ENCODE peak calls at places on chromosome 21, in seven cellular contexts. A, R, T, V, M, H and Z are unnamed samples.

GRCh38 chr21:38628426-38628825 is 130.1 kb upstream of the ERG start:
- DNase-seq in R (no peak), A (no peak), T (no peak), V (no peak), M (no peak), H (no peak), Z (no peak)

GRCh38 chr21:46324390-46325072 is 575 bp downstream of the PCNT start:
- DNase-seq in H (peak), V (peak), T (peak), M (peak), A (no peak), R (peak), Z (peak)

GRCh38 chr21:18893411-18893810 is 489.8 kb upstream of the TMPRSS15 start:
- DNase-seq in T (no peak), M (no peak), A (no peak), V (no peak), R (no peak), H (no peak), Z (no peak)

GRCh38 chr21:43361493-43362296 is 65.2 kb downstream of the SIK1 start:
- DNase-seq in V (peak), H (no peak), T (peak), A (no peak), M (no peak), R (peak), Z (no peak)

GRCh38 chr21:17775431-17776126 is 43.6 kb downstream of the C21orf91 start:
- DNase-seq in H (no peak), T (no peak), M (no peak), R (no peak), V (no peak), A (no peak), Z (no peak)

GRCh38 chr21:38479641-38480515 is 18.4 kb downstream of the ERG start:
- DNase-seq in A (no peak), R (no peak), T (peak), V (no peak), H (no peak), M (no peak), Z (no peak)

GRCh38 chr21:46182548-46183336 is 1.5 kb downstream of the SPATC1L start:
- DNase-seq in T (no peak), M (no peak), A (no peak), V (no peak), H (peak), R (no peak), Z (no peak)

GRCh38 chr21:16969636-16970035 is 543.2 kb upstream of the CXADR start:
- DNase-seq in A (no peak), R (no peak), T (no peak), V (no peak), H (no peak), M (no peak), Z (no peak)

GRCh38 chr21:30337644-30338170 is at the start of gene KRTAP27-1:
- DNase-seq in R (no peak), M (no peak), V (no peak), T (peak), A (no peak), H (no peak), Z (no peak)

GRCh38 chr21:45736042-45736704 is 92.6 kb downstream of the PCBP3 start:
- DNase-seq in V (no peak), M (no peak), A (no peak), R (no peak), T (no peak), H (no peak), Z (peak)

GRCh38 chr21:14718957-14719356 is 172.8 kb upstream of the SAMSN1 start:
- DNase-seq in R (no peak), H (no peak), M (no peak), T (no peak), V (no peak), A (no peak), Z (no peak)

GRCh38 chr21:15566692-15567091 is 163.1 kb upstream of the USP25 start:
- DNase-seq in R (no peak), M (no peak), T (no peak), H (no peak), V (no peak), A (no peak), Z (no peak)

DNA sequence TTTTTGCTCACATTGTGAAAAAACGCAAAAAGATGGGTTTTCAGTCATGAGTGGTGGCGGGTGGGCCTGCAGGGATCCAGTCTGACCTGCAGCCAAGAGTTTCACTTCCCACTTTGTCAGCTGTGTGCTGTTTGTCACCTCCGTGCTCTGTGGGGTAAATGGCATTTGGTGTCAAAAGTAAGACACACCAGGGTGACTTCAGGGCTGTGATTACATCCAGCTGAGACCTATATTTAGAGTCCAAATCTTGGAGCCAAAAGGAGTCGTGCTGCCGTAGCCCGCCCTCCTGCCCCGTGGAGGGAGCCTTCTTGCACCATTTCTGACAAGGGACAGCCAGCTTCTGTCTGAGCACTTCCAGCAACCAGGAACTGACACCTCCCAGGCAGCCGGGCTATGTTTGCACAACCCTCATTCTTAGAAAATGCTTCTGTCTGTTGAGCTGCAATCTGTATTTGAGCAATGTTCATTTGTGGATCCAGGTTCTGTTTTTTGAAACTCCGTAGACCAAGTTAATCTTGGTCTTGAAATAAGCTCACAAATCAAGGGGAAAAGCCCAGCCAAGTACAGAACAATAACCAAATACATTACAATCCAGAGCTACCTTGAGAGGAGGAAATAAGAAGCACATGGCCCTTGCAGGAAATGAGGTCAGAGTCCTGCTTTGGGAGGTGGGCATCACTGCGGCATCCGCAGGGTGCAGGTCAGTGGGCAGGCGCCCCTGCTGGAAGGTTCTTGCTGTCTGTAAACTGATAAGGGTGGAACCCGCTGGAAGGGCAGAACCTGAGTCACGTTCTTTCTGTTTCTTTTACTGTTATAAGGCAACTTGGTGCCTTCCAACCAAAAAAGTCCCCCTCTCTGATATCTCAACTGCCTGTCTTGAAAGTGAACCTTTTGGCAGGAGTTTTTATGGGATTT is 14.4 kb downstream of the ABCG1 start:
- DNase-seq in R (no peak), H (peak), A (no peak), V (peak), T (no peak), M (peak), Z (no peak)
- TF ChIP-seq CTCF in R (peak), H (no peak), A (no peak), V (peak), T (no peak), M (no peak), Z (peak)

DNA sequence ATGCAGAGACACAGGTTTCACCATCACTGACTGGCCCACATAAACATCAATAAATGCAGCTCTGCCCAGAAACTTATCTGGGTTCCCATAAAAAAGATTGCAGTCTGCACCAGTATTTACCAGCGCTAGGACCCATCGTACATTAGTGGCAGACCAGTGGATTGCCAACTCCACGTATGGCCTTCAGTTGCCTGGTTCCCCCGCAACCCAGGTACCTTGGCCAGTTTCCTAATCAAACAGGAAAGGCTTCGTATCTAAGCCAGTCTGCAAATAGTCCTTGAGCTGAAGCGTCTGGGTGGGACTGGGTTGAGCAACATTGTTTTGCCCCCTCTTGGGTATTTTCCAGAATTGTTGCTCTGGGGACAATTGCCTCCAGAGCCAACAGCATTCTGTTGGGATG is 1639.3 kb downstream of the MRPL39 start:
- DNase-seq in V (no peak), H (no peak), R (no peak), M (no peak), T (no peak), A (no peak), Z (no peak)
- TF ChIP-seq CTCF in V (no peak), H (no peak), R (no peak), M (no peak), T (no peak), A (no peak), Z (no peak)

DNA sequence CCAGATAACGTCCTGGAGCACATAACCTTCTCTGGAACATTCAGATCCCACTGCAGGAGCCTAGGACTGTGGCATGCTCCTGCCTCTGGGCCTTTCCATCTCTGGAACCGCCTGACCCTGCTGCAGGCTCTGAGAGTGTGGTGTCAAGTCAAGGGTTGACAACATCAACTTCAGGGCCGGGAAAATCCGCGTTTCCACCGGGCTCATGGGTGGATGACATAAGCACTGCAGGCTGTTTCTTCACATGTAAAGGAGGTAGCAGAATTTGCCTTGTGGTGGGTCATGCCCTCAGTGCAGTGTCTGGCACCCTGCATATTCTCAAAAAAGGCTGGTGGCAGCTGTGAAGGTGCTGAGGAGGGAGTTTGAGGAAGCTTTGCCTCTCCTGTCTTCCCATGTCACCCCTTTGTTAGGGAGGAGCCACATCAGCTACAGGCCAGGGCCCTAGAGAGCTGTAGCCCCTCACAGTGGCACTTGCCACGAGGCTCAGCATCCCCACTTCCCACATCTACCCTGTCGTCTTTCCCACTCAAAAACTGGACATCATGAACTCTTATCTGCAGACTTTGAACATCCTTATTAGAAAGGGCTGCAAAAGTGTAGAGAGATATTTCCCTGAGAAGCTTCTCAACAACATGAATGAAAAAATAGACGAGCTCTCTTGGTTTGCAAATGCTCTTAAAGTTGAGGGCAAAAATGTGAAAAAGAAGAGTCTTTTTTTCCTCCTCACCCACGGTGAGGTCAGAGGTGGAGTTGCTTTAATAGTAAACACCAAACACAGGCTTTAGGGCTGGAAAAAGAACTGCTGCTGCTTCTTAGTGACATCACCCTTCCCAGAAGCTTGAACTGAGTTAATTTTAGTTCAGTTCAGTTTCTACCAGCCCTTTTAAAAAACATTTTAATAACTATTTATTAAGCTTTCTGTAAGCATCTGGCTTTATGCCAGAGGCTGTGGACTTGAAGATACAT is 121.3 kb downstream of the HUNK start:
- DNase-seq in T (no peak), V (peak), H (no peak), A (no peak), R (no peak), M (no peak), Z (no peak)
- TF ChIP-seq CTCF in T (no peak), V (no peak), H (no peak), A (no peak), R (no peak), M (no peak), Z (no peak)

GRCh38 chr21:33308586-33309490 is 15.9 kb upstream of the IFNAR1 start:
- DNase-seq in A (no peak), H (no peak), V (peak), R (no peak), M (peak), T (no peak), Z (no peak)
- TF ChIP-seq CTCF in A (no peak), H (peak), V (no peak), R (no peak), M (no peak), T (no peak), Z (no peak)

GRCh38 chr21:20443558-20444155 is 554.6 kb upstream of the NCAM2 start:
- DNase-seq in A (no peak), R (no peak), V (no peak), H (peak), M (no peak), T (no peak), Z (no peak)
- TF ChIP-seq CTCF in A (peak), R (no peak), V (no peak), H (peak), M (no peak), T (no peak), Z (peak)

DNA sequence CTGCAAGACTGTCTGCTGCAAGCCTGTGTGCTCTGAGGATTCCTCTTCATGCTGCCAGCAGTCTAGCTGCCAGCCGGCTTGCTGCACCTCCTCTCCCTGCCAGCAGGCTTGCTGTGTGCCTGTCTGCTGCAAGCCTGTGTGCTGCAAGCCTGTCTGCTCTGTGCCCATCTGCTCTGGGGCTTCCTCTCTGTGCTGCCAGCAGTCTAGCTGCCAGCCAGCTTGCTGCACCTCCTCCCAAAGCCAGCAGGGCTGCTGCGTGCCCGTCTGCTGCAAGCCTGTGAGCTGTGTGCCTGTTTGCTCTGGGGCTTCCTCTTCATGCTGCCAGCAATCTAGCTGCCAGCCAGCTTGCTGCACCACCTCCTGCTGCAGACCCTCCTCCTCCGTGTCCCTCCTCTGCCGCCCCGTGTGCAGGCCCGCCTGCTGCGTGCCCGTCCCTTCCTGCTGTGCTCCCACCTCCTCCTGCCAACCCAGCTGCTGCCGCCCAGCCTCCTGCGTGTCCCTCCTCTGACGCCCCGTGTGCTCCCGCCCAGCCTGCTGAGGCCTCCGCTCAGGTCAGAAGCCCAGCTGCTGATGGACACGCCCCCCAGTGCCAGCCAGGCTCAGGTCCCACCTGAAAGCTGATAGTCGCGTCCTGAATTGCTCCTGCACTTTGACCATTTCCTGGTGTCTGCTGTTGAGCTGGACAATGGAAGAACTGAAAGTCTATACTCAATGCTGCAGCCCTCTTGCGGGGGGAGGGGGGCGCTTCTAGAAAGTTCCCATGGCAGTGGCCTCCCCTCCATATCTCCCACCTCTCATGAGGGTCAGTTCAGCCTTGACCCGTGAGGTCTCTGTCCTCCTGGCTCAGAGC is 1.2 kb downstream of the KRTAP10-4 start:
- DNase-seq in T (no peak), H (no peak), M (peak), R (no peak), V (no peak), A (no peak), Z (no peak)
- TF ChIP-seq CTCF in T (peak), H (no peak), M (no peak), R (no peak), V (no peak), A (no peak), Z (no peak)

GRCh38 chr21:34509151-34509550 is 2.9 kb downstream of the KCNE1 start:
- DNase-seq in M (no peak), R (no peak), V (no peak), H (peak), A (no peak), T (no peak), Z (no peak)

GRCh38 chr21:34513109-34513675 is 1.2 kb upstream of the KCNE1 start:
- DNase-seq in A (no peak), T (no peak), M (no peak), V (no peak), H (no peak), R (no peak), Z (no peak)

GRCh38 chr21:34511787-34512451 is at the start of gene KCNE1:
- DNase-seq in T (no peak), A (no peak), M (peak), V (no peak), H (no peak), R (no peak), Z (no peak)

GRCh38 chr21:34511154-34511553 is 856 bp downstream of the KCNE1 start:
- DNase-seq in R (no peak), V (no peak), T (peak), H (no peak), A (no peak), M (no peak), Z (no peak)

DNA sequence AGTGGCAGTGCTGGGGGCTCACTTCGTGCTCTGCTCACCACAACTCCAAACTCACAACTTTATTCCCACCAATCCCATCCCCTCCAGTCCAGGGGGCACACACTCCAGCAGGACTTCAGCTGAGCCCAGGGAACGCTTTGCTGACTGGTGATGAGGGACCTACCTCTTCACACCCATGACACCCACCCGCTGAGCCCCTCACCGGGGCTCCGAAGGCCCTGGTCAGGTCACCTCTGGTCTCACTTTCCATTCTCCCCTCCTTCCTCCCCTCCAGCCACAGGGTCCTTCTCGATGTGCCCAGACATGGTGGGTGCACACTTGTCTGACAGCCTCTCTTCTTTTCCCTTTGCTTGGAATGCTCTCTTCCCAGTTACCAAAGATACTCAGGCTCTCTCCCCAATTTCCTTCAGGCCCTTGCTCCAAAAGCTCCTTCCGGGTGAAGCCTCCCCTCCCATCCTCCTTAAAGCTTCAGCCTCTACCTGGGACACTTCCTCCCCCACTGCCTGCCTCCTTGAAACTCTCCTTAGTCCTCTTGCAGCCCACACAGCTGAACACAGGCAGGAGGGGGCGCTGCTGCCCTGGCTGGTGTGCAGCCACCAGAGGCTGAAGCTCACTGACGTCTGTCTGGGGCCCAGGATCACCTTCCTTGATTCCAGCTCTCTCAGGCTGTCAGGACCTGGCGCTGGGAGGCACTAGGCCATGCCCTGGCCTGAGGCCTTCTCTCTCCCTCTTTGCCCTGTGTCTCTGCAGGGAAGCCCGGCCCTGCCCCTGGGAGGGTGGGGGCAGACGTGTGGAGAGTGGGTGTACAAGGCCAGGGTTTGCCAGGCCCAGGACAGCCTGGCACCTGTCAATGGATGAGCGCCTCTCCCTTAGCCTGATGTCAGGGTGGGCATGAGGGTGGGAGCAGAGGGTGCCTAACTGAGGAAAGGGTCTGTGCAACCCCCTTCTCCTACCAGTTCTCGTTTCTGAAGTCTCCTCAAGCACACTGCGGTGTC is 1.6 kb downstream of the KCNE1 start:
- DNase-seq in M (peak), R (no peak), V (peak), H (peak), A (no peak), T (peak), Z (no peak)
- TF ChIP-seq CTCF in M (peak), R (peak), V (peak), H (peak), A (peak), T (peak), Z (peak)

DNA sequence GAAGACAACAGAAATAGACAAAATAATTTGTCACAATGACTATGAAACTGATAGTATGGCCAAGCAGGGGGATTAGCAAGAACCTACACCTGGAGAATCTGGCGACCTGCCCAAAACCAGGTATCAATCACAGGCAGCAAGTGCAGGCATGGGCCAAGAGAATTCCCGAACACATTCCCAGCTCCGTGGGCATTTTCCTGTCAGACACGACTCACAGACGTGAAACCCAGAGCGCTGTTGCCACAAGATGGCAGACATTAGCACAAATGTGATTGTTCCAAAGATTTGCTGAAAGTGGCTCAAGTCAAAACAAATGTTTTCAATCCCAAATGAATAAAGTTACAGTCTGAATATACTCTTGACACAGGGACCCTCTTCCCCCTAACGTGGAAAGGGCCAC is 36.8 kb downstream of the HLCS start:
- DNase-seq in T (peak), V (peak), M (no peak), H (no peak), R (no peak), A (no peak), Z (no peak)
- TF ChIP-seq CTCF in T (peak), V (peak), M (no peak), H (peak), R (peak), A (peak), Z (no peak)